ENCODE peak calls at places on chromosomes 5 and 9, in four cellular contexts. G, D, A and F are unnamed samples.

GRCh38 chr5:38297830-38298608 is 39.7 kb downstream of the EGFLAM start:
- DNase-seq in D (peak), G (no peak), A (no peak), F (no peak)

GRCh38 chr5:135033026-135033861 is 784 bp downstream of the PITX1 start:
- DNase-seq in D (peak), A (peak), G (no peak), F (no peak)

GRCh38 chr5:53323511-53323910 is 156.9 kb upstream of the FST start:
- DNase-seq in A (no peak), G (no peak), D (no peak), F (no peak)

GRCh38 chr5:169089343-169089742 is 211.6 kb downstream of the SLIT3 start:
- DNase-seq in G (no peak), A (no peak), D (no peak), F (no peak)

GRCh38 chr5:127305486-127305885 is 14.9 kb downstream of the MEGF10 start:
- DNase-seq in G (no peak), A (no peak), D (no peak), F (no peak)

GRCh38 chr5:64759960-64760695 is 8.4 kb downstream of the SREK1IP1 start:
- DNase-seq in G (no peak), D (no peak), A (no peak), F (no peak)

GRCh38 chr5:6820851-6821479 is 107.7 kb downstream of the TENT4A start:
- DNase-seq in D (peak), A (no peak), G (peak), F (peak)

GRCh38 chr9:3962467-3962866 is 337.4 kb downstream of the GLIS3 start:
- DNase-seq in D (peak), A (peak), G (no peak), F (no peak)

GRCh38 chr9:131477367-131477766 is 25.4 kb upstream of the POMT1 start:
- DNase-seq in D (no peak), G (no peak), A (no peak), F (no peak)

GRCh38 chr5:103522586-103522985 is 40.0 kb downstream of the NUDT12 start:
- DNase-seq in A (no peak), G (no peak), D (no peak), F (no peak)

GRCh38 chr5:181092428-181092827 is 38.5 kb downstream of the OR2V1 start:
- DNase-seq in A (no peak), D (no peak), G (no peak), F (no peak)

GRCh38 chr5:126769703-126770102 is 7.2 kb upstream of the LMNB1 start:
- DNase-seq in G (no peak), D (no peak), A (no peak), F (no peak)

GRCh38 chr9:98410185-98410697 is 154.8 kb upstream of the TBC1D2 start:
- DNase-seq in G (no peak), A (peak), D (peak), F (no peak)

GRCh38 chr5:178477224-178478201 is 112.7 kb downstream of the COL23A1 start:
- DNase-seq in G (no peak), D (no peak), A (no peak), F (no peak)

GRCh38 chr9:87698069-87698809 is 27.7 kb upstream of the CTSL start:
- DNase-seq in G (no peak), A (no peak), D (no peak), F (no peak)

GRCh38 chr9:99052849-99053715 is 51.8 kb upstream of the TGFBR1 start:
- DNase-seq in G (no peak), D (no peak), A (no peak), F (no peak)

GRCh38 chr5:1068204-1068894 is 43.5 kb downstream of the SLC12A7 start:
- DNase-seq in D (no peak), G (no peak), A (no peak), F (no peak)

GRCh38 chr9:38641985-38642864 is 21.8 kb upstream of the ANKRD18A start:
- DNase-seq in A (peak), G (no peak), D (peak), F (no peak)

GRCh38 chr5:76046761-76047160 is 36.4 kb upstream of the SV2C start:
- DNase-seq in D (no peak), A (peak), G (no peak), F (no peak)

GRCh38 chr5:86330736-86331135 is 287.0 kb upstream of the COX7C start:
- DNase-seq in G (no peak), A (no peak), D (no peak), F (no peak)

GRCh38 chr5:759111-759741 is 25.3 kb downstream of the ZDHHC11B start:
- DNase-seq in A (no peak), G (peak), D (no peak), F (peak)

GRCh38 chr5:115366223-115366622 is 69.8 kb upstream of the CCDC112 start:
- DNase-seq in G (no peak), A (peak), D (peak), F (no peak)

GRCh38 chr5:151151793-151152192 is 5.8 kb downstream of the ANXA6 start:
- DNase-seq in D (peak), G (no peak), A (peak), F (no peak)

GRCh38 chr9:126472446-126472845 is 141.3 kb upstream of the LMX1B start:
- DNase-seq in D (no peak), G (no peak), A (no peak), F (no peak)

GRCh38 chr5:6727231-6727630 is 14.0 kb downstream of the TENT4A start:
- DNase-seq in G (no peak), A (no peak), D (no peak), F (no peak)

GRCh38 chr9:18896531-18897179 is 136.4 kb downstream of the SAXO1 start:
- DNase-seq in D (no peak), A (peak), G (no peak), F (no peak)

GRCh38 chr9:15961217-15961616 is 408.4 kb downstream of the CCDC171 start:
- DNase-seq in A (no peak), D (no peak), G (no peak), F (no peak)

GRCh38 chr9:79883073-79883645 is 311.4 kb downstream of the TLE4 start:
- DNase-seq in A (no peak), D (no peak), G (peak), F (no peak)

GRCh38 chr5:58314356-58315045 is 145.4 kb downstream of the PLK2 start:
- DNase-seq in D (no peak), A (peak), G (no peak), F (no peak)

GRCh38 chr9:29965834-29966233 is 2392.6 kb upstream of the C9orf72 start:
- DNase-seq in G (no peak), A (no peak), D (no peak), F (no peak)

GRCh38 chr9:81787747-81788632 is 98.6 kb upstream of the TLE1 start:
- DNase-seq in G (no peak), A (peak), D (peak), F (no peak)

GRCh38 chr5:1013948-1014301 is 5.3 kb downstream of the NKD2 start:
- DNase-seq in A (no peak), G (no peak), D (no peak), F (no peak)

GRCh38 chr9:137632432-137633161 is 13.8 kb downstream of the EHMT1 start:
- DNase-seq in A (peak), G (no peak), D (peak), F (no peak)

GRCh38 chr5:148446591-148446990 is 62.8 kb downstream of the FBXO38 start:
- DNase-seq in G (no peak), D (no peak), A (no peak), F (no peak)

GRCh38 chr9:116715751-116716150 is 28.6 kb downstream of the TRIM32 start:
- DNase-seq in D (no peak), A (no peak), G (no peak), F (no peak)

GRCh38 chr9:6896562-6896961 is 138.8 kb downstream of the KDM4C start:
- DNase-seq in D (peak), A (peak), G (no peak), F (no peak)

GRCh38 chr5:16855475-16855874 is 80.6 kb downstream of the MYO10 start:
- DNase-seq in A (peak), G (no peak), D (peak), F (no peak)

GRCh38 chr9:131072107-131072870 is 24.0 kb upstream of the AIF1L start:
- DNase-seq in G (no peak), D (no peak), A (no peak), F (no peak)

GRCh38 chr5:44332360-44332971 is 56.8 kb downstream of the FGF10 start:
- DNase-seq in G (no peak), D (peak), A (peak), F (no peak)
- TF ChIP-seq CTCF in G (no peak), D (peak), A (peak), F (peak)

GRCh38 chr5:138594305-138595058 is 19.3 kb upstream of the HSPA9 start:
- DNase-seq in G (no peak), D (no peak), A (no peak), F (no peak)
- TF ChIP-seq CTCF in G (peak), D (peak), A (peak), F (peak)

GRCh38 chr9:115015018-115015635 is 84.7 kb upstream of the TNFSF8 start:
- DNase-seq in A (peak), G (no peak), D (peak), F (no peak)
- TF ChIP-seq CTCF in A (peak), G (peak), D (peak), F (peak)

GRCh38 chr5:105506692-105507277 is 1944.2 kb upstream of the NUDT12 start:
- DNase-seq in G (no peak), D (peak), A (no peak), F (no peak)
- TF ChIP-seq CTCF in G (no peak), D (no peak), A (peak), F (peak)

DNA sequence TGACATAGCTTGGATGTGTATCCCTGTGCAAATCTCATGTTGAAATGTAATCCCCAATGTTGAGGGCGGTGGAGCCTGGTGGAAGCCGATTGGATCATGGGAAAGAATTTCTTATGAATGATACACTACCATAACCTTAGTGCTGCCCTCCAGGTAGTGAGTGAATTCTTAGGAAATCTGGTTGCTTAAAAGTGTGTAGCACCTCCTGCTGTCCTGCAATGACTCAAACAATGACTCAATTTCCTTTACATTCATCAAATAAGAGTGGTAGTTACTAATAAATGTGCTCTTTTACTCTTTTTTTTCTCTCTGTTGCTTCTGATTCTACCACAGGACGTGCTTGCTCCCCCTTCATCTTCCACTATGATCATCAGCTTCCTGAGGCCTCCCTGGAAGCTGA is 1696.0 kb upstream of the CDH9 start:
- DNase-seq in D (no peak), G (no peak), A (peak), F (no peak)
- TF ChIP-seq CTCF in D (no peak), G (no peak), A (no peak), F (no peak)

GRCh38 chr9:124771021-124771866 is at the start of gene NR6A1:
- DNase-seq in G (peak), D (peak), A (peak), F (peak)
- TF ChIP-seq CTCF in G (no peak), D (peak), A (no peak), F (no peak)

GRCh38 chr5:8689773-8690172 is 820.8 kb downstream of the MTRR start:
- DNase-seq in D (no peak), G (no peak), A (no peak), F (no peak)

GRCh38 chr5:8683528-8683927 is 814.6 kb downstream of the MTRR start:
- DNase-seq in A (no peak), G (no peak), D (peak), F (no peak)

GRCh38 chr5:8682381-8682780 is 813.4 kb downstream of the MTRR start:
- DNase-seq in G (no peak), D (no peak), A (no peak), F (no peak)

GRCh38 chr5:8686707-8687106 is 817.8 kb downstream of the MTRR start:
- DNase-seq in A (peak), D (peak), G (no peak), F (no peak)

GRCh38 chr5:8685704-8686103 is 816.8 kb downstream of the MTRR start:
- DNase-seq in G (no peak), A (no peak), D (no peak), F (no peak)
- TF ChIP-seq CTCF in G (no peak), A (no peak), D (no peak), F (no peak)

GRCh38 chr9:135615666-135616620 is 23.4 kb downstream of the GLT6D1 start:
- DNase-seq in G (no peak), A (no peak), D (no peak), F (no peak)
- TF ChIP-seq CTCF in G (no peak), A (no peak), D (no peak), F (no peak)

GRCh38 chr5:43314724-43315123 is 1.5 kb upstream of the HMGCS1 start:
- DNase-seq in D (no peak), A (no peak), G (no peak), F (no peak)

GRCh38 chr5:43312076-43312620 is 1.1 kb downstream of the HMGCS1 start:
- DNase-seq in D (no peak), G (no peak), A (no peak), F (no peak)

GRCh38 chr5:43312699-43313034 is 545 bp downstream of the HMGCS1 start:
- DNase-seq in D (no peak), G (no peak), A (no peak), F (no peak)

GRCh38 chr5:43313854-43314457 is 744 bp upstream of the HMGCS1 start:
- DNase-seq in G (no peak), A (peak), D (no peak), F (no peak)

GRCh38 chr5:43313035-43313853 is at the start of gene HMGCS1:
- DNase-seq in G (peak), A (peak), D (peak), F (peak)
- TF ChIP-seq CTCF in G (no peak), A (no peak), D (no peak), F (no peak)